ENCODE peak calls at places on chromosomes 12 and 14, in seven cellular contexts. One of them, this sample, is unnamed.

GRCh38 chr12:72747460-72747859 is 475.3 kb downstream of the TRHDE start:
- DNase-seq in heart left ventricle: no peak
- DNase-seq in naive thymus-derived CD4-positive, alpha-beta T cell: no peak
- DNase-seq in effector memory CD4-positive, alpha-beta T cell: no peak
- DNase-seq in CD8-positive, alpha-beta T cell: no peak
- DNase-seq in breast epithelium: no peak
- DNase-seq in dorsolateral prefrontal cortex: no peak
- DNase-seq in this sample: no peak

GRCh38 chr12:41663487-41664258 is 475.6 kb downstream of the PDZRN4 start:
- DNase-seq in heart left ventricle: no peak
- DNase-seq in naive thymus-derived CD4-positive, alpha-beta T cell: no peak
- DNase-seq in effector memory CD4-positive, alpha-beta T cell: no peak
- DNase-seq in CD8-positive, alpha-beta T cell: no peak
- DNase-seq in breast epithelium: no peak
- DNase-seq in dorsolateral prefrontal cortex: no peak
- DNase-seq in this sample: no peak

GRCh38 chr12:3698218-3698974 is 54.5 kb downstream of the CRACR2A start:
- DNase-seq in heart left ventricle: no peak
- DNase-seq in naive thymus-derived CD4-positive, alpha-beta T cell: no peak
- DNase-seq in effector memory CD4-positive, alpha-beta T cell: no peak
- DNase-seq in CD8-positive, alpha-beta T cell: no peak
- DNase-seq in breast epithelium: no peak
- DNase-seq in dorsolateral prefrontal cortex: no peak
- DNase-seq in this sample: no peak

GRCh38 chr12:12560587-12561304 is 1.9 kb downstream of the DUSP16 start:
- DNase-seq in heart left ventricle: no peak
- DNase-seq in naive thymus-derived CD4-positive, alpha-beta T cell: peak
- DNase-seq in effector memory CD4-positive, alpha-beta T cell: peak
- DNase-seq in CD8-positive, alpha-beta T cell: peak
- DNase-seq in breast epithelium: peak
- DNase-seq in dorsolateral prefrontal cortex: no peak
- DNase-seq in this sample: peak

GRCh38 chr12:49231881-49232650 is 32.8 kb upstream of the TUBA1C start:
- DNase-seq in heart left ventricle: no peak
- DNase-seq in naive thymus-derived CD4-positive, alpha-beta T cell: no peak
- DNase-seq in effector memory CD4-positive, alpha-beta T cell: no peak
- DNase-seq in CD8-positive, alpha-beta T cell: no peak
- DNase-seq in breast epithelium: no peak
- DNase-seq in dorsolateral prefrontal cortex: no peak
- DNase-seq in this sample: no peak

GRCh38 chr14:51614707-51615106 is 37.0 kb upstream of the FRMD6 start:
- DNase-seq in heart left ventricle: no peak
- DNase-seq in naive thymus-derived CD4-positive, alpha-beta T cell: no peak
- DNase-seq in effector memory CD4-positive, alpha-beta T cell: no peak
- DNase-seq in CD8-positive, alpha-beta T cell: no peak
- DNase-seq in breast epithelium: no peak
- DNase-seq in dorsolateral prefrontal cortex: no peak
- DNase-seq in this sample: no peak

GRCh38 chr14:96711559-96712267 is 85.5 kb upstream of the VRK1 start:
- DNase-seq in heart left ventricle: no peak
- DNase-seq in naive thymus-derived CD4-positive, alpha-beta T cell: no peak
- DNase-seq in effector memory CD4-positive, alpha-beta T cell: no peak
- DNase-seq in CD8-positive, alpha-beta T cell: no peak
- DNase-seq in breast epithelium: no peak
- DNase-seq in dorsolateral prefrontal cortex: no peak
- DNase-seq in this sample: no peak

GRCh38 chr14:103298620-103299019 is 35.4 kb upstream of the EIF5 start:
- DNase-seq in heart left ventricle: no peak
- DNase-seq in naive thymus-derived CD4-positive, alpha-beta T cell: no peak
- DNase-seq in effector memory CD4-positive, alpha-beta T cell: no peak
- DNase-seq in CD8-positive, alpha-beta T cell: no peak
- DNase-seq in breast epithelium: no peak
- DNase-seq in dorsolateral prefrontal cortex: no peak
- DNase-seq in this sample: no peak

GRCh38 chr12:53505086-53505485 is 2.2 kb downstream of the NPFF start:
- DNase-seq in heart left ventricle: no peak
- DNase-seq in naive thymus-derived CD4-positive, alpha-beta T cell: no peak
- DNase-seq in effector memory CD4-positive, alpha-beta T cell: no peak
- DNase-seq in CD8-positive, alpha-beta T cell: no peak
- DNase-seq in breast epithelium: no peak
- DNase-seq in dorsolateral prefrontal cortex: no peak
- DNase-seq in this sample: peak

GRCh38 chr14:52355526-52355925 is 41.4 kb downstream of the PTGER2 start:
- DNase-seq in heart left ventricle: no peak
- DNase-seq in naive thymus-derived CD4-positive, alpha-beta T cell: no peak
- DNase-seq in effector memory CD4-positive, alpha-beta T cell: no peak
- DNase-seq in CD8-positive, alpha-beta T cell: no peak
- DNase-seq in breast epithelium: no peak
- DNase-seq in dorsolateral prefrontal cortex: no peak
- DNase-seq in this sample: no peak

GRCh38 chr14:71289536-71289935 is 382.3 kb downstream of the PCNX1 start:
- DNase-seq in heart left ventricle: no peak
- DNase-seq in naive thymus-derived CD4-positive, alpha-beta T cell: no peak
- DNase-seq in effector memory CD4-positive, alpha-beta T cell: no peak
- DNase-seq in CD8-positive, alpha-beta T cell: no peak
- DNase-seq in breast epithelium: no peak
- DNase-seq in dorsolateral prefrontal cortex: no peak
- DNase-seq in this sample: no peak

GRCh38 chr12:95605087-95605486 is 53.8 kb upstream of the USP44 start:
- DNase-seq in heart left ventricle: no peak
- DNase-seq in naive thymus-derived CD4-positive, alpha-beta T cell: no peak
- DNase-seq in effector memory CD4-positive, alpha-beta T cell: no peak
- DNase-seq in CD8-positive, alpha-beta T cell: no peak
- DNase-seq in breast epithelium: no peak
- DNase-seq in dorsolateral prefrontal cortex: no peak
- DNase-seq in this sample: no peak

GRCh38 chr14:55705651-55706340 is 125.8 kb downstream of the KTN1 start:
- DNase-seq in heart left ventricle: no peak
- DNase-seq in naive thymus-derived CD4-positive, alpha-beta T cell: no peak
- DNase-seq in effector memory CD4-positive, alpha-beta T cell: no peak
- DNase-seq in CD8-positive, alpha-beta T cell: no peak
- DNase-seq in breast epithelium: peak
- DNase-seq in dorsolateral prefrontal cortex: no peak
- DNase-seq in this sample: no peak

GRCh38 chr12:122471324-122472226 is 29.2 kb downstream of the ZCCHC8 start:
- DNase-seq in heart left ventricle: no peak
- DNase-seq in naive thymus-derived CD4-positive, alpha-beta T cell: peak
- DNase-seq in effector memory CD4-positive, alpha-beta T cell: no peak
- DNase-seq in CD8-positive, alpha-beta T cell: no peak
- DNase-seq in breast epithelium: no peak
- DNase-seq in dorsolateral prefrontal cortex: no peak
- DNase-seq in this sample: no peak

GRCh38 chr14:93219103-93219726 is 12.2 kb downstream of the UBR7 start:
- DNase-seq in heart left ventricle: no peak
- DNase-seq in naive thymus-derived CD4-positive, alpha-beta T cell: peak
- DNase-seq in effector memory CD4-positive, alpha-beta T cell: peak
- DNase-seq in CD8-positive, alpha-beta T cell: no peak
- DNase-seq in breast epithelium: no peak
- DNase-seq in dorsolateral prefrontal cortex: peak
- DNase-seq in this sample: no peak

GRCh38 chr12:1630827-1631591 is 2.0 kb downstream of the WNT5B start:
- DNase-seq in heart left ventricle: no peak
- DNase-seq in naive thymus-derived CD4-positive, alpha-beta T cell: no peak
- DNase-seq in effector memory CD4-positive, alpha-beta T cell: no peak
- DNase-seq in CD8-positive, alpha-beta T cell: no peak
- DNase-seq in breast epithelium: no peak
- DNase-seq in dorsolateral prefrontal cortex: no peak
- DNase-seq in this sample: no peak

GRCh38 chr12:109178532-109178931 is 62.1 kb downstream of the ACACB start:
- DNase-seq in heart left ventricle: no peak
- DNase-seq in naive thymus-derived CD4-positive, alpha-beta T cell: no peak
- DNase-seq in effector memory CD4-positive, alpha-beta T cell: no peak
- DNase-seq in CD8-positive, alpha-beta T cell: no peak
- DNase-seq in breast epithelium: no peak
- DNase-seq in dorsolateral prefrontal cortex: no peak
- DNase-seq in this sample: no peak

GRCh38 chr14:31261859-31262739 is 54.5 kb upstream of the HECTD1 start:
- DNase-seq in heart left ventricle: no peak
- DNase-seq in naive thymus-derived CD4-positive, alpha-beta T cell: no peak
- DNase-seq in effector memory CD4-positive, alpha-beta T cell: no peak
- DNase-seq in CD8-positive, alpha-beta T cell: no peak
- DNase-seq in breast epithelium: peak
- DNase-seq in dorsolateral prefrontal cortex: no peak
- DNase-seq in this sample: peak

GRCh38 chr12:106195638-106196037 is 52.2 kb downstream of the CKAP4 start:
- DNase-seq in heart left ventricle: no peak
- DNase-seq in naive thymus-derived CD4-positive, alpha-beta T cell: no peak
- DNase-seq in effector memory CD4-positive, alpha-beta T cell: no peak
- DNase-seq in CD8-positive, alpha-beta T cell: no peak
- DNase-seq in breast epithelium: peak
- DNase-seq in dorsolateral prefrontal cortex: peak
- DNase-seq in this sample: peak

GRCh38 chr12:110421159-110421661 is 17.7 kb upstream of the ANAPC7 start:
- DNase-seq in heart left ventricle: no peak
- DNase-seq in naive thymus-derived CD4-positive, alpha-beta T cell: no peak
- DNase-seq in effector memory CD4-positive, alpha-beta T cell: no peak
- DNase-seq in CD8-positive, alpha-beta T cell: no peak
- DNase-seq in breast epithelium: no peak
- DNase-seq in dorsolateral prefrontal cortex: no peak
- DNase-seq in this sample: no peak

GRCh38 chr14:66403183-66403582 is 83.0 kb upstream of the CCDC196 start:
- DNase-seq in heart left ventricle: no peak
- DNase-seq in naive thymus-derived CD4-positive, alpha-beta T cell: peak
- DNase-seq in effector memory CD4-positive, alpha-beta T cell: no peak
- DNase-seq in CD8-positive, alpha-beta T cell: no peak
- DNase-seq in breast epithelium: no peak
- DNase-seq in dorsolateral prefrontal cortex: no peak
- DNase-seq in this sample: no peak

GRCh38 chr12:124745468-124745890 is 118.2 kb downstream of the SCARB1 start:
- DNase-seq in heart left ventricle: no peak
- DNase-seq in naive thymus-derived CD4-positive, alpha-beta T cell: no peak
- DNase-seq in effector memory CD4-positive, alpha-beta T cell: no peak
- DNase-seq in CD8-positive, alpha-beta T cell: no peak
- DNase-seq in breast epithelium: no peak
- DNase-seq in dorsolateral prefrontal cortex: no peak
- DNase-seq in this sample: no peak
- H3K27ac ChIP-seq in heart left ventricle: peak
- H3K27ac ChIP-seq in naive thymus-derived CD4-positive, alpha-beta T cell: no peak
- H3K27ac ChIP-seq in effector memory CD4-positive, alpha-beta T cell: no peak
- H3K27ac ChIP-seq in CD8-positive, alpha-beta T cell: no peak
- H3K27ac ChIP-seq in breast epithelium: peak
- H3K27ac ChIP-seq in dorsolateral prefrontal cortex: peak
- H3K27ac ChIP-seq in this sample: peak

DNA sequence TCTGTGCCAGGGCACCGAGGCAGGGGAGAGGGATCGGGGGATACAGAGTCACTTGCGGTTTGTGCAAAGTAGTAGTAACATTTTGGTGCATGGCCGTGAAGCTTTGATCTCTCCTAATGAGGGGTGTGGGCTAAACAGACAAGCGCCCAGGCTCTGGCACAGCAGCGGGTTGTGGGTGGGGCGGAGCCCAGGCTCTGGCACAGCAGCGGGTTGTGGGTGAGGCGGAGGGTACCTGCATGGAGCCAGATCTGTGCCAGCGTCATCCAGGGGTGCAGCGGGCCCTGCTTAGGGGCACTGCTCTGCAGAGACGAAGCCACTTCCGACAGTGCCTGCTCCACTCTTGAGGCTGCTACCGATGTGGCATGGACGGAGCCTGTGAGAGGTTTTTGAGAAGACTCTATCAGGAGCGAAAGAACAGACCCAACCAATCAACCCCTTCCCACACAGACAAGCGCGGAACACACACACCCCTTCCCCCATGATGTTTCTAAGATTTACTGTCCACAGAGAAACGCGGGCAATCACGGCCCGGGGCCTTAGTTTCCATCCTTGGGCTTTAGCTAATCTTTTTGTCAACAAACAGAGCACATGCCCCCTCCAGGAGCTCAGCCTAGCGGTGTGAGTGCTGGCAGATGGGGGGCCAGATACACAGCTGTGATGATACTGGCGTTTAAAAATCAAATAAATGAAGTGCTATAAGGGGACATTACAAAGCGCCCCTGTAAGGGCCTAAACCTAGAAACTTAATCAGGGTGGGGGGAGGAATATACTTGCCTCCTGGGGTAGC is 196.6 kb downstream of the CALM1 start:
- DNase-seq in heart left ventricle: no peak
- DNase-seq in naive thymus-derived CD4-positive, alpha-beta T cell: no peak
- DNase-seq in effector memory CD4-positive, alpha-beta T cell: no peak
- DNase-seq in CD8-positive, alpha-beta T cell: no peak
- DNase-seq in breast epithelium: no peak
- DNase-seq in dorsolateral prefrontal cortex: no peak
- DNase-seq in this sample: no peak
- H3K4me3 ChIP-seq in heart left ventricle: no peak
- H3K4me3 ChIP-seq in naive thymus-derived CD4-positive, alpha-beta T cell: no peak
- H3K4me3 ChIP-seq in effector memory CD4-positive, alpha-beta T cell: no peak
- H3K4me3 ChIP-seq in CD8-positive, alpha-beta T cell: no peak
- H3K4me3 ChIP-seq in breast epithelium: no peak
- H3K4me3 ChIP-seq in dorsolateral prefrontal cortex: no peak
- H3K4me3 ChIP-seq in this sample: no peak

GRCh38 chr14:75275598-75275997 is 3.0 kb upstream of the FOS start:
- DNase-seq in heart left ventricle: no peak
- DNase-seq in naive thymus-derived CD4-positive, alpha-beta T cell: no peak
- DNase-seq in effector memory CD4-positive, alpha-beta T cell: no peak
- DNase-seq in CD8-positive, alpha-beta T cell: no peak
- DNase-seq in breast epithelium: no peak
- DNase-seq in dorsolateral prefrontal cortex: no peak
- DNase-seq in this sample: no peak

GRCh38 chr14:75274899-75275569 is 3.6 kb upstream of the FOS start:
- DNase-seq in heart left ventricle: peak
- DNase-seq in naive thymus-derived CD4-positive, alpha-beta T cell: peak
- DNase-seq in effector memory CD4-positive, alpha-beta T cell: peak
- DNase-seq in CD8-positive, alpha-beta T cell: peak
- DNase-seq in breast epithelium: peak
- DNase-seq in dorsolateral prefrontal cortex: no peak
- DNase-seq in this sample: peak

GRCh38 chr14:75274045-75274898 is 4.4 kb upstream of the FOS start:
- DNase-seq in heart left ventricle: no peak
- DNase-seq in naive thymus-derived CD4-positive, alpha-beta T cell: no peak
- DNase-seq in effector memory CD4-positive, alpha-beta T cell: no peak
- DNase-seq in CD8-positive, alpha-beta T cell: no peak
- DNase-seq in breast epithelium: no peak
- DNase-seq in dorsolateral prefrontal cortex: no peak
- DNase-seq in this sample: no peak

GRCh38 chr14:75271514-75271913 is 7.1 kb upstream of the FOS start:
- DNase-seq in heart left ventricle: no peak
- DNase-seq in naive thymus-derived CD4-positive, alpha-beta T cell: no peak
- DNase-seq in effector memory CD4-positive, alpha-beta T cell: no peak
- DNase-seq in CD8-positive, alpha-beta T cell: no peak
- DNase-seq in breast epithelium: no peak
- DNase-seq in dorsolateral prefrontal cortex: no peak
- DNase-seq in this sample: peak

GRCh38 chr14:75273272-75274044 is 5.2 kb upstream of the FOS start:
- DNase-seq in heart left ventricle: no peak
- DNase-seq in naive thymus-derived CD4-positive, alpha-beta T cell: no peak
- DNase-seq in effector memory CD4-positive, alpha-beta T cell: no peak
- DNase-seq in CD8-positive, alpha-beta T cell: no peak
- DNase-seq in breast epithelium: peak
- DNase-seq in dorsolateral prefrontal cortex: no peak
- DNase-seq in this sample: peak
- H3K27ac ChIP-seq in heart left ventricle: peak
- H3K27ac ChIP-seq in naive thymus-derived CD4-positive, alpha-beta T cell: no peak
- H3K27ac ChIP-seq in effector memory CD4-positive, alpha-beta T cell: no peak
- H3K27ac ChIP-seq in CD8-positive, alpha-beta T cell: no peak
- H3K27ac ChIP-seq in breast epithelium: peak
- H3K27ac ChIP-seq in dorsolateral prefrontal cortex: peak
- H3K27ac ChIP-seq in this sample: peak

DNA sequence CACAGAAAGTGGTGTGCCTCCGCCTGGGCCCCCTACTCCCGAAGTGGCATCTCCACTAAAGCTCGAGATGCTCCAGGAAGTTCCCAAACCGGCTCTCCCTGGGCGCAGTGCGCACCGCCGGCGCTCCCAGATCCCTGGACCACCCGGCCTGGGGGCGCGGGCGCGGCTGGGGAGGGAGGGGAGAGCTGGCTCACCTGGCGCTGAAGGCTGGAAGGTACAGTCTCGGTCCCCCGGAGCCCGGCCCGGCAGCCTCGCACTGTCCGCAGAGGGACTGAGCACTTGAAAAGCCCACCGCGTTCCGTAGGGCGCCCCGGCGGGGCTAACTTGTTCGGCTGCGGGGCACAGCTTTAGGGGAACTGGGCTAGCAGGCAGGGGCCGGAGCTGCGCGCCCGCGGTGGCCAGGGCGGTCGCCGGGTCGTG is 558 bp downstream of the DBX2 start:
- DNase-seq in heart left ventricle: peak
- DNase-seq in naive thymus-derived CD4-positive, alpha-beta T cell: no peak
- DNase-seq in effector memory CD4-positive, alpha-beta T cell: no peak
- DNase-seq in CD8-positive, alpha-beta T cell: no peak
- DNase-seq in breast epithelium: no peak
- DNase-seq in dorsolateral prefrontal cortex: no peak
- DNase-seq in this sample: no peak
- H3K4me3 ChIP-seq in heart left ventricle: peak
- H3K4me3 ChIP-seq in naive thymus-derived CD4-positive, alpha-beta T cell: no peak
- H3K4me3 ChIP-seq in effector memory CD4-positive, alpha-beta T cell: no peak
- H3K4me3 ChIP-seq in CD8-positive, alpha-beta T cell: no peak
- H3K4me3 ChIP-seq in breast epithelium: peak
- H3K4me3 ChIP-seq in dorsolateral prefrontal cortex: peak
- H3K4me3 ChIP-seq in this sample: peak